ENCODE peak calls at places on chromosomes 3 and 15, in seven cellular contexts. K is transverse colon, O is T47D, P is myocyte, E is hypothalamus, F is left ventricle myocardium inferior, Q is Peyer's patch. V is an unnamed sample.

GRCh38 chr3:100100454-100100853 is 13.8 kb downstream of the FILIP1L start:
- DNase-seq in F (no peak), E (no peak), O (no peak), K (no peak), P (no peak), Q (no peak), V (no peak)

GRCh38 chr15:80730931-80731330 is 35.8 kb downstream of the ABHD17C start:
- DNase-seq in K (no peak), P (peak), F (no peak), O (no peak), Q (no peak), E (no peak), V (no peak)

GRCh38 chr3:141737828-141738635 is at the start of gene RNF7:
- DNase-seq in O (peak), Q (peak), P (peak), F (peak), K (peak), E (peak), V (peak)

GRCh38 chr15:49235446-49236207 is 65.6 kb downstream of the GALK2 start:
- DNase-seq in Q (no peak), E (no peak), K (peak), F (peak), P (peak), O (peak), V (peak)

GRCh38 chr3:11727207-11727606 is 83.5 kb upstream of the VGLL4 start:
- DNase-seq in O (no peak), F (no peak), K (no peak), E (no peak), P (no peak), Q (no peak), V (no peak)

GRCh38 chr15:97177135-97177704 is 783.3 kb upstream of the ARRDC4 start:
- DNase-seq in Q (no peak), P (no peak), F (no peak), O (no peak), E (no peak), K (no peak), V (no peak)

GRCh38 chr3:192077795-192078497 is 617.0 kb downstream of the PYDC2 start:
- DNase-seq in Q (no peak), K (no peak), E (no peak), O (no peak), F (no peak), P (no peak), V (no peak)

GRCh38 chr3:169619793-169620192 is 43.7 kb downstream of the MECOM start:
- DNase-seq in P (no peak), E (no peak), Q (no peak), F (no peak), K (no peak), O (peak), V (no peak)

GRCh38 chr3:132032959-132033358 is 1.9 kb downstream of the CPNE4 start:
- DNase-seq in K (no peak), Q (no peak), F (no peak), P (no peak), O (no peak), E (no peak), V (no peak)

GRCh38 chr15:47135279-47135678 is 582.0 kb upstream of the SEMA6D start:
- DNase-seq in F (no peak), Q (no peak), P (no peak), O (no peak), E (no peak), K (no peak), V (no peak)